ENCODE peak calls at places on chromosomes 5 and 9, in four cellular contexts. P, T, S and V are unnamed samples.

GRCh38 chr9:70683841-70684240 is 269.4 kb upstream of the KLF9 start:
- DNase-seq in P (no peak), T (no peak), S (no peak), V (no peak)

GRCh38 chr5:169978744-169979143 is 1.6 kb downstream of the INSYN2B start:
- DNase-seq in P (no peak), T (no peak), S (no peak), V (no peak)

GRCh38 chr9:115640887-115641286 is 512.7 kb upstream of the PAPPA start:
- DNase-seq in P (no peak), T (no peak), S (no peak), V (no peak)

GRCh38 chr9:88781500-88782391 is 209.5 kb upstream of the S1PR3 start:
- DNase-seq in P (no peak), T (no peak), S (no peak), V (no peak)

GRCh38 chr5:4700082-4700481 is 440.0 kb upstream of the ADAMTS16 start:
- DNase-seq in P (no peak), T (no peak), S (no peak), V (peak; percentile 19)

GRCh38 chr5:139651863-139652787 is 4.0 kb downstream of the CXXC5 start:
- DNase-seq in P (no peak), T (peak; percentile 88), S (peak; percentile 83), V (peak; percentile 79)

GRCh38 chr5:150653145-150653761 is 7.8 kb upstream of the MYOZ3 start:
- DNase-seq in P (no peak), T (no peak), S (no peak), V (peak; percentile 56)

GRCh38 chr9:102362463-102363138 is 624.2 kb upstream of the GRIN3A start:
- DNase-seq in P (no peak), T (no peak), S (no peak), V (no peak)

GRCh38 chr9:114397219-114397847 is 9.6 kb upstream of the AKNA start:
- DNase-seq in P (no peak), T (no peak), S (no peak), V (no peak)

GRCh38 chr5:33379757-33380156 is 61.0 kb upstream of the TARS1 start:
- DNase-seq in P (peak; percentile 23), T (no peak), S (no peak), V (peak; percentile 15)

GRCh38 chr9:72923077-72923476 is 29.8 kb downstream of the ALDH1A1 start:
- DNase-seq in P (no peak), T (no peak), S (no peak), V (no peak)

GRCh38 chr9:72926506-72926905 is 26.3 kb downstream of the ALDH1A1 start:
- DNase-seq in P (no peak), T (no peak), S (no peak), V (no peak)

GRCh38 chr9:72924116-72924790 is 28.6 kb downstream of the ALDH1A1 start:
- DNase-seq in P (no peak), T (no peak), S (no peak), V (no peak)

GRCh38 chr9:72925891-72926290 is 27.0 kb downstream of the ALDH1A1 start:
- DNase-seq in P (no peak), T (no peak), S (no peak), V (no peak)

DNA sequence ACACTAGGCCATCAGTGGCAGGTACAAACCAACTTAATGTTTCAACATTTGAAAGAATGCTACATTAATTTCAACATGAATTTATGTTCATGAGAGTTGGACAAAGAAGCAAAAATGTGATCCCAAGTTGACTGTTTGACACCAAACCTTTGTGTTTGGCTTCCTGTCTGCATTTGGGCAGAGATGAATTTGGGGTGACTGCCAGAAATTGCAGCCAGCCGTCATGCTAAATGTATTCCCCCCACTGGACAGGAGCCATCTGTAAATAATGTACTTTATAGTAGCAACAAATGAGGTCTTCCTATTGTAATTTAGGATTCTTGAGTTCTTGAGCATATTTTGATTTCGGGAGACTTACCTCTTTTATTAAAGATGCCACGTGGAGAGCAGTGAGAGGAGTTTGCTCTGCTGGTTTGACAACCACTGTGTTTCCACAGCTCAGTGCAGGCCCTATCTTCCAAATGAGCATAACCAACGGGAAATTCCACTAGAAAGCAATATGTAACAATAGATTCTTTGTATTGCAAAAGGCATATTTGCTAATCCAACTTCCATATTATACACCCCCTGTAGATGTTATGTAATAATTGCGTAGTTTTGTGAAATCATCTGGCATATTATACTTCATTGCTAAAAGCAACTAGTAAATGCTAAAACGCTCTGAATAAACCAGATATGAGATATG is 27.6 kb downstream of the ALDH1A1 start:
- DNase-seq in P (no peak), T (no peak), S (no peak), V (no peak)
- TF ChIP-seq POLR2A in P (no peak), T (no peak), S (no peak), V (no peak)

GRCh38 chr9:133873006-133873780 is 118.9 kb downstream of the VAV2 start:
- DNase-seq in P (no peak), T (no peak), S (no peak), V (no peak)
- TF ChIP-seq POLR2A in P (no peak), T (no peak), S (no peak), V (peak; percentile 21)

DNA sequence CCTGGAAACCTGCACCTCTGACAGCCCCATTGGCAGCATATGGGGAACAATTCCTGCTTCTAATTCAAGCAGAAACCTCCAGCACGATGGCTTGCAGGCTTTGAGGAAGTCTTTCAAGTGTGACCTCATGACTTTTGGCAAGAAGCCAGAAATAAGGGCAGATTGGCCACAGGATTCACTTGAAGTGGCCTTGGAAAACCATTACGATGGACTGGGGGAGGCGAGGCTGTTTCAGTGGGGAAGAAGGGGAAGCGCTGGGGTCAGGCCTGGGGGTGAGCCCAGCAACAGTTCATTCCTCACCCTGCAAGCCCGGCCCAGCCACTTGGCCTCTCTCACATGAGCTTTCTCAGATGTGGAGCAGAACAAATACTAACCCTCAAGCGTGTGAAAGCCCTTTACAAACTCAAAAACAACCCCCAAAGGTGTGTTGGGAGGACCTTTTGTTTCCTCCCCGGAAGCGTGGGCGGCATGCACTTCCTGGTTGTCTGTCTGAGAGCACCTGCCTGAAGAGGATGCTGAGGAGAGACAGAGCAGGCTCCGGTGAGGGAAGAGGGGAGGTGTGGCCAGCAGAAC is 26.9 kb upstream of the EEIG1 start:
- DNase-seq in P (peak; percentile 63), T (no peak), S (peak; percentile 58), V (peak; percentile 61)
- TF ChIP-seq POLR2A in P (no peak), T (no peak), S (peak; percentile 16), V (no peak)

GRCh38 chr5:35284364-35284763 is 54.1 kb upstream of the PRLR start:
- DNase-seq in P (no peak), T (no peak), S (no peak), V (no peak)

GRCh38 chr5:35285435-35285834 is 55.1 kb upstream of the PRLR start:
- DNase-seq in P (no peak), T (no peak), S (no peak), V (no peak)

GRCh38 chr5:35285011-35285410 is 54.7 kb upstream of the PRLR start:
- DNase-seq in P (no peak), T (no peak), S (no peak), V (no peak)

GRCh38 chr5:35281613-35282012 is 51.3 kb upstream of the PRLR start:
- DNase-seq in P (no peak), T (no peak), S (no peak), V (no peak)

DNA sequence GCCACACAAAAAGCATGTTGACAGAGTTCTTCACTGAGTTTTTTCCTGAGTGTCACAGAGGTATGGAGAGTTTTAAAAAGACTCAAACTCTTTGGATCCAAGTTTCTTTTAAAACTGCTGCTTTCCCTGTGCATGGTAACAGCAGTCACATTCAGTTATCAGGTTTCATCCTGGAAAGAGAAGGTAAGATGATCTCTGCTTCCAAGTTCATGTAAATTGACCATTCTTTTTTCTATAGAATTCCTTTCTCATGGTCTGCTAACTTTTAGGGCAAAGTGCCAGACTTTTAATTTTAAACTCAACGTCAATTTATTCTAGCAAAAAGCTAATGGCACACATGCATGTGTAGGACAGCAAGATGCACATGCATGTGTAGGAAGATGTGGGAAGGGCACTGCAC is 52.5 kb upstream of the PRLR start:
- DNase-seq in P (no peak), T (no peak), S (no peak), V (no peak)
- TF ChIP-seq POLR2A in P (no peak), T (no peak), S (no peak), V (no peak)